ENCODE peak calls at places on chromosome X, in four cellular contexts. M is stimulated activated CD4-positive, alpha-beta T cell treated with anti-CD3 and anti-CD28 coated beads, Interleukin-15, amount 100 ng/mL, for 1 hour; V is natural killer cell; H is activated T-helper 1 cell treated with Interleukin-2 at 50 U/mL for 16 hours. T is an unnamed sample.

GRCh38 chrX:66022742-66023725 is 16.8 kb downstream of the VSIG4 start:
- DNase-seq in H (no peak), M (no peak), V (no peak), T (no peak)

GRCh38 chrX:30060718-30061117 is 154.6 kb upstream of the MAGEB2 start:
- DNase-seq in V (no peak), M (no peak), H (no peak), T (no peak)

GRCh38 chrX:113408843-113409242 is 568.2 kb upstream of the AMOT start:
- DNase-seq in H (no peak), M (no peak), V (no peak), T (no peak)

GRCh38 chrX:49079489-49080428 is at the start of gene WDR45:
- DNase-seq in M (peak; percentile 44), H (peak; percentile 60), V (peak; percentile 64), T (peak; percentile 78)

GRCh38 chrX:19034025-19034424 is 50.1 kb upstream of the PHKA2 start:
- DNase-seq in V (no peak), H (no peak), M (no peak), T (no peak)

GRCh38 chrX:150205011-150205410 is 158.1 kb upstream of the MAMLD1 start:
- DNase-seq in V (no peak), M (no peak), H (no peak), T (no peak)

GRCh38 chrX:47854474-47854873 is 17.8 kb downstream of the ZNF81 start:
- DNase-seq in M (no peak), V (no peak), H (no peak), T (peak; percentile 24)

GRCh38 chrX:70669120-70669519 is 224.5 kb downstream of the DLG3 start:
- DNase-seq in H (no peak), M (no peak), V (no peak), T (no peak)

GRCh38 chrX:140712413-140713173 is 3.0 kb downstream of the LINC00632 start:
- DNase-seq in H (no peak), V (no peak), M (no peak), T (no peak)